ENCODE peak calls at places on chromosome 22, in eight cellular contexts. V is HL-60, W is prostate gland, H is transverse colon, N is suprapubic skin, S is GM23338, L is SK-N-SH, X is spleen. M is an unnamed sample.

GRCh38 chr22:20085651-20086050 is 5.6 kb downstream of the DGCR8 start:
- DNase-seq in V (no peak), W (no peak), H (no peak), N (no peak), S (no peak), L (no peak), X (peak), M (no peak)

GRCh38 chr22:29014301-29014700 is 47.3 kb downstream of the C22orf31 start:
- DNase-seq in V (no peak), W (no peak), H (no peak), N (no peak), S (no peak), L (no peak), X (no peak), M (no peak)

GRCh38 chr22:45246060-45246985 is 5.6 kb upstream of the KIAA0930 start:
- DNase-seq in V (no peak), W (peak), H (peak), N (no peak), S (no peak), L (peak), X (no peak), M (peak)

GRCh38 chr22:23072035-23072910 is 2.0 kb downstream of the GNAZ start:
- DNase-seq in V (no peak), W (no peak), H (no peak), N (peak), S (no peak), L (no peak), X (peak), M (no peak)

GRCh38 chr22:22682807-22683667 is 38.6 kb downstream of the GGTLC2 start:
- DNase-seq in V (no peak), W (no peak), H (no peak), N (no peak), S (no peak), L (no peak), X (no peak), M (no peak)

GRCh38 chr22:20885557-20886323 is 26.9 kb downstream of the SNAP29 start:
- DNase-seq in V (no peak), W (peak), H (peak), N (peak), S (peak), L (peak), X (peak), M (peak)

GRCh38 chr22:33706100-33706499 is 214.2 kb downstream of the LARGE1 start:
- DNase-seq in V (no peak), W (no peak), H (no peak), N (no peak), S (peak), L (no peak), X (no peak), M (no peak)

GRCh38 chr22:19039796-19040580 is 82.2 kb downstream of the DGCR2 start:
- DNase-seq in V (no peak), W (no peak), H (no peak), N (peak), S (no peak), L (no peak), X (peak), M (no peak)

GRCh38 chr22:44181033-44181911 is 547 bp downstream of the PARVG start:
- DNase-seq in V (peak), W (no peak), H (peak), N (no peak), S (no peak), L (no peak), X (peak), M (peak)

GRCh38 chr22:19800761-19801244 is 40.2 kb downstream of the TBX1 start:
- DNase-seq in V (no peak), W (no peak), H (no peak), N (peak), S (peak), L (peak), X (no peak), M (peak)

GRCh38 chr22:19706661-19707151 is 7.6 kb upstream of the SEPTIN5 start:
- DNase-seq in V (peak), W (no peak), H (no peak), N (peak), S (no peak), L (no peak), X (no peak), M (no peak)

GRCh38 chr22:48264586-48264985 is 1502.1 kb downstream of the TBC1D22A start:
- DNase-seq in V (no peak), W (no peak), H (no peak), N (no peak), S (no peak), L (no peak), X (no peak), M (no peak)

GRCh38 chr22:20852076-20852475 is 6.5 kb downstream of the PI4KA start:
- DNase-seq in V (no peak), W (no peak), H (no peak), N (no peak), S (no peak), L (no peak), X (no peak), M (no peak)

GRCh38 chr22:44884968-44885805 is 124.6 kb downstream of the PHF21B start:
- DNase-seq in V (no peak), W (no peak), H (no peak), N (peak), S (no peak), L (no peak), X (peak), M (no peak)

GRCh38 chr22:47199261-47199948 is 437.0 kb downstream of the TBC1D22A start:
- DNase-seq in V (no peak), W (no peak), H (no peak), N (peak), S (no peak), L (no peak), X (peak), M (no peak)

GRCh38 chr22:28904211-28904808 is 20.9 kb downstream of the ZNRF3 start:
- DNase-seq in V (no peak), W (peak), H (no peak), N (no peak), S (no peak), L (no peak), X (no peak), M (no peak)

GRCh38 chr22:24460418-24461089 is 33.2 kb downstream of the ADORA2A start:
- DNase-seq in V (no peak), W (no peak), H (no peak), N (no peak), S (no peak), L (no peak), X (no peak), M (no peak)

GRCh38 chr22:24405631-24406321 is 21.6 kb upstream of the ADORA2A start:
- DNase-seq in V (no peak), W (no peak), H (no peak), N (no peak), S (no peak), L (no peak), X (no peak), M (no peak)

GRCh38 chr22:29793396-29793795 is 26.2 kb downstream of the UQCR10 start:
- DNase-seq in V (no peak), W (no peak), H (no peak), N (no peak), S (no peak), L (no peak), X (no peak), M (peak)

GRCh38 chr22:46355369-46355995 is 20.0 kb downstream of the TRMU start:
- DNase-seq in V (no peak), W (peak), H (peak), N (no peak), S (peak), L (peak), X (peak), M (peak)

GRCh38 chr22:26215766-26216165 is 46.5 kb downstream of the SEZ6L start:
- DNase-seq in V (no peak), W (no peak), H (no peak), N (no peak), S (no peak), L (no peak), X (no peak), M (no peak)

GRCh38 chr22:26393929-26394328 is 35.1 kb upstream of the ASPHD2 start:
- DNase-seq in V (no peak), W (no peak), H (no peak), N (no peak), S (peak), L (no peak), X (no peak), M (no peak)

GRCh38 chr22:45008853-45009751 is 703 bp downstream of the PHF21B start:
- DNase-seq in V (no peak), W (no peak), H (no peak), N (no peak), S (peak), L (peak), X (no peak), M (peak)

GRCh38 chr22:24514241-24515024 is 19.3 kb downstream of the UPB1 start:
- DNase-seq in V (no peak), W (no peak), H (peak), N (no peak), S (no peak), L (no peak), X (no peak), M (no peak)

GRCh38 chr22:24827305-24827704 is 21.3 kb downstream of the SGSM1 start:
- DNase-seq in V (no peak), W (no peak), H (peak), N (no peak), S (no peak), L (no peak), X (peak), M (peak)

GRCh38 chr22:18968011-18968749 is 32.1 kb upstream of the PRODH start:
- DNase-seq in V (no peak), W (no peak), H (no peak), N (peak), S (peak), L (no peak), X (no peak), M (peak)

GRCh38 chr22:48568736-48569330 is 1258.8 kb downstream of the BRD1 start:
- DNase-seq in V (no peak), W (no peak), H (no peak), N (no peak), S (no peak), L (no peak), X (no peak), M (no peak)

GRCh38 chr22:41296826-41297667 is 4.3 kb upstream of the ZC3H7B start:
- DNase-seq in V (no peak), W (no peak), H (no peak), N (no peak), S (no peak), L (no peak), X (no peak), M (no peak)

GRCh38 chr22:20904008-20904979 is 12.9 kb upstream of the CRKL start:
- DNase-seq in V (peak), W (no peak), H (no peak), N (no peak), S (no peak), L (no peak), X (no peak), M (no peak)

GRCh38 chr22:20940178-20940790 is 23.1 kb downstream of the CRKL start:
- DNase-seq in V (no peak), W (no peak), H (no peak), N (no peak), S (no peak), L (no peak), X (no peak), M (no peak)

GRCh38 chr22:22037229-22037628 is 54.6 kb upstream of the TOP3B start:
- DNase-seq in V (no peak), W (no peak), H (no peak), N (no peak), S (no peak), L (no peak), X (no peak), M (no peak)

GRCh38 chr22:24423519-24424000 is 3.8 kb upstream of the ADORA2A start:
- DNase-seq in V (peak), W (no peak), H (peak), N (no peak), S (peak), L (peak), X (peak), M (peak)

GRCh38 chr22:27985323-27986275 is 66.5 kb upstream of the PITPNB start:
- DNase-seq in V (no peak), W (no peak), H (no peak), N (no peak), S (no peak), L (no peak), X (no peak), M (no peak)

GRCh38 chr22:28992565-28993326 is 68.9 kb downstream of the C22orf31 start:
- DNase-seq in V (no peak), W (no peak), H (no peak), N (no peak), S (no peak), L (no peak), X (no peak), M (no peak)

GRCh38 chr22:21451545-21452520 is 15.4 kb upstream of the TMEM191C start:
- DNase-seq in V (no peak), W (peak), H (no peak), N (peak), S (no peak), L (no peak), X (peak), M (peak)

DNA sequence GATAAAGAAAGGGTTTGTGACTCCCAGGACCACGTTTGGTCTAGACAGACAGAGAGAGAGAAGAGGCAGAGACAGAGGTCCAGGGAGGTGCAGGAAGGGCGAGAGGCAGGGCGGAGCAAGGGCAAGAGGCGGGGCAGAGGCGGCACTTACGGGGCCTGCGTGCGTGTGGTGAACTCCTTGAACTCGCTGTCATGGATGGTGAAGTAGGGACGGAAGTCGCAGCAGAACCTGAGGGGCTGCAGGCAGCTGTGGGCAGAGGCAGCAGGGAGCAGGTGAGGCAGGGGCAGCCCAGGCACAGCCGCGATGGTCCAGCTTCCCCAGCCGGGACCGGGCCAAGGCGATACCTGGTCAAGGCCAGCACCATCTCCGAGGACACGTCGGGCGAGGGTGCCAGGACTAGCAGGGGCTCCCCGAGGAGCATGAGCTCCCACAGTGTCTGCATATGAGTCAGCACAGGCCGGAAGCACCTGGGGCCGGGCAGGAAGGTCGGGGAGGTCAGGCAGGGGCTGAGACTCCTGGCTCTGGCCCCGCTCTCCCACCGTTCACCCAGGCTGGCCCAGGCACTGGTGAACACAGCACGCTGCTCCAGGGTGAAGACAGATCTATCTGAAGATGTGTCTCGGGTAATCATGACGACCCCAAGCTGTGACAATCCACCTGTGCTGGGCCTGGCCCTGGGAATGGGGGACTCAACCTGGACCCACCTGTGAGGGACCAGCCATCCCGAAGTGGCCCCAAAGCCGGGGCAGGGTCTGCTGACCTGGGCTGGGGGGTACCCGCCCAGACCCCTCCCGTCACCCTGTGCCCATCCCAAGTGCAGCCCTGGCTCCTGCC is 7.2 kb upstream of the PLXNB2 start:
- DNase-seq in V (peak), W (no peak), H (peak), N (peak), S (peak), L (peak), X (peak), M (peak)
- H3K4me3 ChIP-seq in V (peak), W (no peak), H (no peak), N (peak), S (no peak), L (no peak), X (peak), M (peak)

DNA sequence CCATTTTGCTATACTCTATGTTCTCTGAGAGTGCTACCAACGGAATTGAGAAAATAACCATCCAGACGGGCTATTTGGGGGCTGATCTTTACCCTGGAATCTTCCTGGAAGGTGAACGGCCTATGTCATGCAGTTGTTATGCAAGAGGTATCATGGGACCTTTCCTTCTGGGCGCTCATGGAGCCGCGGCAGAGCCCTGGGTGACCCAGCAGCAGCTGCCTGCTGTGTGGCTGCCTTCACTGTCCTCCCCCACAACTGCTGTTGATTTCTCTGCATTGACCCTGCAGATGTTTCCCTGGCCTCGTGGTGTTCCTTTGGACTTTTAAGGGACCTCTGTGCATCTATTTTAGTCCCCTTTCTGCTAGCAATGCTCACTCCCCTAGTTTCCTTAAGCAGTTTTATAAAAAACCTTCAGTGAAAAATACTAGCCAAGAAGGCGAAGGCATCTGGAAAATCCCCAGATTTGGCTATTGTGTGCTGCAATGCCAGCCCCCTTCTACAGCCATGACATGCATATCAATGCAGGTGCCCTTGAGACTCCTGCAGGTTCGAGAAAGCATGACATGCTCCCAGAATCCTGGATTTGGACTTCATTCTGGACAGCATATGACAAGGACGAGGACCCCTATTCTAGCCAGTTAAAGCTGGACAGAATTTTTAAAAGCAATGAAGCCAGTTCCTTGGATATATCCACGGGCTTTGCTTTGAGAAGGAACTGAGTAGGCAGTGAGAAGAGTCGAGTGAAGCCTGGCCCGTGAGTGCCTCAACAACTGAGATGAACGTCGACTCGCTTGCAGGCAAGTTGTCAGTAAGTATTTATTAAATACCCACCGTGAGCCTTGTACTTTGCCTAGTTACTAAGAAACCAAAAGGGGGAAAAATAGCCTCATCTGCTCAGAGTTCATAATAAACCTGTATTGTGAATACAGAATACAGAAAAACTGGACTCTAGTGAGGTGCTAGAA is at the start of gene SLC25A18:
- DNase-seq in V (peak), W (no peak), H (peak), N (no peak), S (peak), L (no peak), X (peak), M (peak)
- TF ChIP-seq POLR2AphosphoS5 in V (no peak), W (no peak), H (peak), N (no peak), S (peak), L (no peak), X (peak), M (peak)

DNA sequence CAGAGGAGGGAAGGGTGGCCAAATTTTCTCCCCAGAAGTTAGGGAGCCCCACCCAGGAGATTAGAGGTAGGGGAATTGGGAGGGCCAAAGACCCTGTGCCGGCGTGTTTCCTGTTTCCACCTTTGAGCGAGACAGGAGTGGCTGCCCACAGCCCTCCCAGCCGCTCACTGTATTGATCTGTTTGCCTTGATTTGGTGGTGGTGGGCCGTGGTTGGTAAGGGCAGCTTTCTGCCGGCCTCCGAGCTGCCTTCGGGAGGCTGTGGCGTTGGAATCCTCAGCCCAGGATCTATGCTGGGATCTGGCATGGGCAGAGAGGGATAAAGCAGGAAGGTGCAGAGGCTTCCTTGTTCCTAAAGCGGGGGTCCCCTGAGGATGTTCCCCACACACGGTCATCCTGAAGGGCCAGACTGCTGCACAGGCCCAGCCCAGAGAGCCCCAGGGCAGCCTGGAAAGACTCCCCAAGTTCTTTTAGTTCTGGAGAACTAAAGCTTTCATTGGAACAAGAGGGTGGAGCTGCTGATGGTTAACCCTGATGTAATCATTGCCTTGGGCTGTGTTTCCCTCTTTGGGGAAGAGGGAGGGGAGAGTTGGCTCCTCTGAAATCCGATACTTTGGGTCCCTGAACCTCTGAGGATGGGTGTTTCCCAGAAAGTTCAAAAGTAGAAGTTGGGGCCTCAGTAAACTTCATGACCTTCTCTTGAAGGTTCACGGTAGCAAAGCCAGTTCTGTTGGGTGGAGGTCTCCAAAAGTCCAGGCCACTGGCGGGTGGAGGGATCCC is 7.2 kb downstream of the FAM83F start:
- DNase-seq in V (no peak), W (no peak), H (no peak), N (no peak), S (peak), L (no peak), X (no peak), M (no peak)
- H3K4me3 ChIP-seq in V (no peak), W (no peak), H (no peak), N (no peak), S (no peak), L (no peak), X (no peak), M (no peak)

GRCh38 chr22:36369922-36370781 is 17.6 kb downstream of the MYH9 start:
- DNase-seq in V (peak), W (peak), H (peak), N (no peak), S (no peak), L (no peak), X (peak), M (peak)

GRCh38 chr22:36367479-36367878 is 20.3 kb downstream of the MYH9 start:
- DNase-seq in V (no peak), W (no peak), H (no peak), N (no peak), S (no peak), L (no peak), X (no peak), M (no peak)

GRCh38 chr22:36368359-36368983 is 19.3 kb downstream of the MYH9 start:
- DNase-seq in V (no peak), W (no peak), H (no peak), N (no peak), S (peak), L (peak), X (no peak), M (no peak)

GRCh38 chr22:36367066-36367465 is 20.7 kb downstream of the MYH9 start:
- DNase-seq in V (no peak), W (no peak), H (no peak), N (no peak), S (no peak), L (no peak), X (no peak), M (no peak)

GRCh38 chr22:36369004-36369921 is 18.5 kb downstream of the MYH9 start:
- DNase-seq in V (no peak), W (no peak), H (no peak), N (no peak), S (no peak), L (no peak), X (no peak), M (no peak)
- TF ChIP-seq POLR2AphosphoS5 in V (no peak), W (no peak), H (no peak), N (no peak), S (no peak), L (peak), X (peak), M (no peak)

GRCh38 chr22:37907036-37907954 is 1.2 kb downstream of the MICALL1 start:
- DNase-seq in V (no peak), W (no peak), H (no peak), N (no peak), S (peak), L (no peak), X (no peak), M (no peak)

GRCh38 chr22:37905534-37906363 is at the start of gene MICALL1:
- DNase-seq in V (peak), W (peak), H (peak), N (no peak), S (peak), L (peak), X (peak), M (peak)

GRCh38 chr22:37906364-37907008 is 389 bp downstream of the MICALL1 start:
- DNase-seq in V (no peak), W (no peak), H (peak), N (no peak), S (peak), L (peak), X (peak), M (no peak)

GRCh38 chr22:37909756-37910155 is 3.7 kb downstream of the MICALL1 start:
- DNase-seq in V (no peak), W (no peak), H (no peak), N (no peak), S (no peak), L (no peak), X (no peak), M (no peak)

GRCh38 chr22:37904572-37905533 is 1.2 kb upstream of the MICALL1 start:
- DNase-seq in V (peak), W (no peak), H (peak), N (no peak), S (peak), L (peak), X (no peak), M (peak)
- H3K4me3 ChIP-seq in V (no peak), W (no peak), H (no peak), N (peak), S (peak), L (peak), X (peak), M (no peak)

M was measured in upper lobe of left lung.